ENCODE peak calls at places on chromosomes 11 and 22, in five cellular contexts. H, X, I, C and W are unnamed samples.

GRCh38 chr11:46361283-46362145 is 14.3 kb downstream of the DGKZ start:
- DNase-seq in H (peak; percentile 73), X (peak; percentile 70), I (peak; percentile 88), C (no peak), W (peak; percentile 93)

GRCh38 chr11:58576792-58577440 is 1.3 kb upstream of the LPXN start:
- DNase-seq in H (no peak), X (no peak), I (peak; percentile 27), C (peak; percentile 59), W (no peak)

GRCh38 chr11:27353593-27354358 is 9.2 kb downstream of the CCDC34 start:
- DNase-seq in H (no peak), X (no peak), I (no peak), C (peak; percentile 55), W (no peak)

GRCh38 chr11:206002-206384 is 1.2 kb downstream of the BET1L start:
- DNase-seq in H (no peak), X (no peak), I (no peak), C (no peak), W (no peak)

GRCh38 chr11:120710354-120711187 is 199.0 kb downstream of the GRIK4 start:
- DNase-seq in H (peak; percentile 38), X (peak; percentile 31), I (no peak), C (peak; percentile 69), W (peak; percentile 71)

GRCh38 chr22:21936151-21936778 is 16.4 kb downstream of the PPM1F start:
- DNase-seq in H (peak; percentile 45), X (peak; percentile 69), I (no peak), C (no peak), W (peak; percentile 89)

GRCh38 chr11:115674176-115674575 is 170.0 kb upstream of the CADM1 start:
- DNase-seq in H (no peak), X (no peak), I (no peak), C (peak; percentile 53), W (no peak)

GRCh38 chr11:108838102-108838803 is 173.4 kb downstream of the DDX10 start:
- DNase-seq in H (no peak), X (no peak), I (no peak), C (no peak), W (no peak)

GRCh38 chr11:10979529-10979928 is 121.7 kb upstream of the ZBED5 start:
- DNase-seq in H (no peak), X (no peak), I (peak; percentile 7), C (no peak), W (no peak)

GRCh38 chr22:40487663-40488249 is 117.4 kb downstream of the SGSM3 start:
- DNase-seq in H (no peak), X (no peak), I (peak; percentile 67), C (no peak), W (no peak)

GRCh38 chr11:75236062-75236461 is 4.5 kb upstream of the TPBGL start:
- DNase-seq in H (no peak), X (no peak), I (no peak), C (no peak), W (no peak)

GRCh38 chr22:40043086-40043485 is 48.3 kb downstream of the FAM83F start:
- DNase-seq in H (no peak), X (peak; percentile 87), I (no peak), C (no peak), W (no peak)

GRCh38 chr22:46848227-46848626 is 85.8 kb downstream of the TBC1D22A start:
- DNase-seq in H (no peak), X (no peak), I (no peak), C (peak; percentile 48), W (no peak)

GRCh38 chr11:59802639-59803176 is 7.9 kb downstream of the MRPL16 start:
- DNase-seq in H (no peak), X (peak; percentile 66), I (peak; percentile 73), C (peak; percentile 32), W (no peak)

GRCh38 chr11:776459-777287 is 614 bp downstream of the GATD1 start:
- DNase-seq in H (peak; percentile 39), X (no peak), I (peak; percentile 71), C (no peak), W (peak; percentile 88)

GRCh38 chr11:8341966-8342365 is 78.3 kb upstream of the LMO1 start:
- DNase-seq in H (no peak), X (no peak), I (no peak), C (no peak), W (no peak)

GRCh38 chr11:94400075-94400838 is 962 bp downstream of the GPR83 start:
- DNase-seq in H (no peak), X (no peak), I (no peak), C (no peak), W (no peak)

GRCh38 chr22:26170795-26171194 is 1.5 kb downstream of the SEZ6L start:
- DNase-seq in H (no peak), X (peak; percentile 6), I (no peak), C (no peak), W (no peak)

GRCh38 chr11:57219021-57219627 is 17.9 kb downstream of the APLNR start:
- DNase-seq in H (no peak), X (peak; percentile 26), I (no peak), C (no peak), W (no peak)

GRCh38 chr22:42427211-42427610 is 5.0 kb downstream of the NFAM1 start:
- DNase-seq in H (no peak), X (no peak), I (no peak), C (no peak), W (no peak)

GRCh38 chr11:7571640-7572000 is 57.8 kb downstream of the PPFIBP2 start:
- DNase-seq in H (peak; percentile 57), X (peak; percentile 81), I (peak; percentile 23), C (peak; percentile 30), W (no peak)

GRCh38 chr11:111707039-111707690 is 59.0 kb downstream of the PPP2R1B start:
- DNase-seq in H (peak; percentile 69), X (peak; percentile 88), I (no peak), C (peak; percentile 81), W (no peak)

GRCh38 chr11:73414977-73415492 is 38.8 kb downstream of the RELT start:
- DNase-seq in H (no peak), X (peak; percentile 36), I (no peak), C (peak; percentile 72), W (no peak)

GRCh38 chr11:133966924-133967598 is 10.3 kb upstream of the IGSF9B start:
- DNase-seq in H (peak; percentile 71), X (peak; percentile 46), I (no peak), C (no peak), W (peak; percentile 89)

GRCh38 chr11:111200010-111200534 is 45.5 kb upstream of the POU2AF2 start:
- DNase-seq in H (no peak), X (no peak), I (no peak), C (no peak), W (no peak)

GRCh38 chr11:66476841-66477251 is 3.4 kb upstream of the DPP3 start:
- DNase-seq in H (no peak), X (no peak), I (no peak), C (no peak), W (no peak)

GRCh38 chr11:66478823-66479740 is 1.2 kb upstream of the DPP3 start:
- DNase-seq in H (peak; percentile 64), X (peak; percentile 61), I (peak; percentile 71), C (peak; percentile 28), W (peak; percentile 82)

GRCh38 chr11:66479741-66480115 is 506 bp upstream of the DPP3 start:
- DNase-seq in H (no peak), X (no peak), I (no peak), C (no peak), W (no peak)

GRCh38 chr11:66477256-66478201 is 2.7 kb upstream of the DPP3 start:
- DNase-seq in H (no peak), X (no peak), I (no peak), C (no peak), W (no peak)

DNA sequence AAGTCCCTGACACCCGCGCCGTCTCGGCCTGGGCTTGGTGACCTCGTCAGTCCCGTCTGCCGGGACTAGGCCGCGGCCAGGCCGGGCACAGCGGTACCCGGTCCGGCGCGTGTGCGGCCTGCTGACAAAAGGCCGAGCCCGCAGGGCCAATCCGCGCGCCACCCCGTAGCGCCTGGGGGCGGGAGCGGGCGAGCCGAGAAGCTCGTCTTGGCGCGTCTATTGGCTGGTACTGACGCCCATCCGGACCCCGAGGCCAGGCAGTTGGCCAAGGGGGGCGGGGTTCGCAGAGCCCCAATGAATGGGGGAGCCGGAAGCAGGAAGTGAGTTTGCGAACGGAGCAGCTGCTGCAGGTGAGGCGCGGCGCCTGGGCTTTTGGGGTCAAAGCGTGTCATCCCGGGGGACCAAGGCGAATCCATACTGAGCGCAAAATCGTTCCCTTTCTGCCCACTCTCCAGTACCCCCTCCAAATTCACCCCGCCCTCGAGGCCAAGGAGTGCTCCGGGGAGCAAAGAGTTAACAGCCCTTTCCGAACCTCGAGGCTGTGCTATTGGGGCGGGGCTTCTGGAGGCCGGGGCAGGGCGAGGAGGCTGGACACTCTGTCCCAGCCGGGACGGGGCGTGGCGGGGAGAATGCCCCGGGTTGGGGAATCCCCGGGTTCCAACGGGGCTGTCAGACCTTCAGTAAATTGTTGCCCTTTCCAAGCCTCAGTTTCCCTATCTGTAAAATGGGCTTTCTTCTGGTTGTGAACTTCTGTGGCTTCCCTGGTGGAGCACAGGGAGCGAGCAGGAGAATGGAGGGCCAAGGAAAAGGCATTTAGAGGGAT is at the start of gene DPP3:
- DNase-seq in H (peak; percentile 99), X (peak; percentile 98), I (peak; percentile 98), C (peak; percentile 89), W (peak; percentile 99)
- H3K4me3 ChIP-seq in H (peak within 1 kb of the TSS; percentile 79), X (peak within 1 kb of the TSS; percentile 54), I (peak within 1 kb of the TSS; percentile 89), C (peak within 1 kb of the TSS; percentile 77), W (peak within 1 kb of the TSS; percentile 82)

GRCh38 chr11:96330511-96330859 is 12.5 kb downstream of the MAML2 start:
- DNase-seq in H (no peak), X (no peak), I (no peak), C (no peak), W (no peak)
- H3K4me1 ChIP-seq in H (peaks cover 11% of the 10 kb centered on the region), X (peaks cover 18% of the 10 kb centered on the region), I (no peaks in the 10 kb centered on the region), C (peaks cover 46% of the 10 kb centered on the region), W (peaks cover 23% of the 10 kb centered on the region)

GRCh38 chr11:34585870-34586654 is 34.8 kb upstream of the EHF start:
- DNase-seq in H (no peak), X (no peak), I (peak; percentile 33), C (peak; percentile 36), W (no peak)
- H3K4me3 ChIP-seq in H (no peak overlapping the region), X (no peak overlapping the region), I (no peak overlapping the region), C (no peak overlapping the region), W (no peak overlapping the region)

GRCh38 chr11:69881467-69882269 is 62.5 kb upstream of the FGF3 start:
- DNase-seq in H (no peak), X (no peak), I (no peak), C (no peak), W (peak; percentile 62)
- H3K4me1 ChIP-seq in H (no peaks in the 10 kb centered on the region), X (no peaks in the 10 kb centered on the region), I (no peaks in the 10 kb centered on the region), C (no peaks in the 10 kb centered on the region), W (no peaks in the 10 kb centered on the region)

DNA sequence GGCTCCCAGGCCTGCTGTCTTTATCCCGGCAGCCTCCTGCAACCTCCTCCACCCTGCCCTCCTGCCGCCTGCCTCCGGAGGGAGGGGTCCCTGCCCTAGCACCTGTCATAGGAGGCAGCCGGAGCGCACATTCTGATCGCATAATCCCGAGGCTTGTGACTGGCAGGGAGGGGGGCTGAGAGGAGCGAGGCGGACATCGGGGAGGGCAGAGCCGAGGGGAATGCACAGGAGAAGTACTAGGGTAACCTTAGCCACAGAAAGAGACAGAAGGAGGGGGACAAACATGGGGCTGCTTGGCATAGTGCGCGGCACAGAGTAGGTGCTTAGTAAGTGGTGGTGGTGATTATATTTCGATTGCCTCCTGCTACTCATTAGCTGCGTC is 9.2 kb upstream of the ALX4 start:
- DNase-seq in H (no peak), X (no peak), I (no peak), C (no peak), W (peak; percentile 53)
- H3K4me3 ChIP-seq in H (no peak overlapping the region), X (no peak overlapping the region), I (no peak overlapping the region), C (no peak overlapping the region), W (no peak overlapping the region)